ENCODE peak calls at places on chromosomes 2 and 18, in eight cellular contexts. B is epithelial cell of prostate; Z is mesendoderm; Y is spleen; M is CD4-positive, CD25-positive, alpha-beta regulatory T cell; C is colonic mucosa; S is A549; R is CD8-positive, alpha-beta memory T cell. E is an unnamed sample.

GRCh38 chr2:67013821-67014220 is 383.3 kb upstream of the ETAA1 start:
- DNase-seq in B (no peak), Z (no peak), Y (no peak), M (no peak), C (no peak), S (no peak), R (no peak), E (no peak)

GRCh38 chr2:239819974-239820555 is 205.1 kb downstream of the NDUFA10 start:
- DNase-seq in B (no peak), Z (no peak), Y (peak), M (no peak), C (peak), S (no peak), R (no peak), E (no peak)

GRCh38 chr2:33583194-33583938 is 15.7 kb downstream of the FAM98A start:
- DNase-seq in B (no peak), Z (peak), Y (no peak), M (peak), C (no peak), S (peak), R (peak), E (no peak)

GRCh38 chr2:12106440-12107080 is 360.1 kb downstream of the LPIN1 start:
- DNase-seq in B (peak), Z (no peak), Y (no peak), M (no peak), C (peak), S (peak), R (no peak), E (no peak)

GRCh38 chr2:67456441-67456840 is 59.3 kb downstream of the ETAA1 start:
- DNase-seq in B (no peak), Z (no peak), Y (no peak), M (no peak), C (no peak), S (no peak), R (no peak), E (no peak)

GRCh38 chr2:232476045-232476444 is 11.6 kb downstream of the ECEL1 start:
- DNase-seq in B (no peak), Z (no peak), Y (peak), M (no peak), C (no peak), S (no peak), R (no peak), E (no peak)

GRCh38 chr18:13300029-13300428 is 81.5 kb downstream of the LDLRAD4 start:
- DNase-seq in B (no peak), Z (no peak), Y (no peak), M (no peak), C (no peak), S (no peak), R (no peak), E (no peak)

GRCh38 chr2:238286987-238287386 is 1.4 kb downstream of the PER2 start:
- DNase-seq in B (no peak), Z (no peak), Y (peak), M (no peak), C (peak), S (no peak), R (no peak), E (no peak)

GRCh38 chr2:11397046-11397445 is 52.6 kb upstream of the ROCK2 start:
- DNase-seq in B (no peak), Z (no peak), Y (no peak), M (no peak), C (no peak), S (no peak), R (no peak), E (no peak)

GRCh38 chr2:215320679-215321078 is 8.8 kb downstream of the ATIC start:
- DNase-seq in B (no peak), Z (no peak), Y (no peak), M (no peak), C (no peak), S (no peak), R (no peak), E (no peak)

GRCh38 chr2:85585781-85586105 is 1.5 kb downstream of the VAMP5 start:
- DNase-seq in B (no peak), Z (peak), Y (no peak), M (peak), C (no peak), S (no peak), R (no peak), E (no peak)

GRCh38 chr2:85584354-85584856 is at the start of gene VAMP5:
- DNase-seq in B (no peak), Z (no peak), Y (peak), M (peak), C (peak), S (no peak), R (peak), E (no peak)

GRCh38 chr2:85582467-85582866 is 1.8 kb upstream of the VAMP5 start:
- DNase-seq in B (no peak), Z (no peak), Y (no peak), M (no peak), C (no peak), S (no peak), R (no peak), E (no peak)

GRCh38 chr2:85583667-85584353 is 421 bp upstream of the VAMP5 start:
- DNase-seq in B (no peak), Z (no peak), Y (no peak), M (peak), C (no peak), S (no peak), R (peak), E (no peak)

DNA sequence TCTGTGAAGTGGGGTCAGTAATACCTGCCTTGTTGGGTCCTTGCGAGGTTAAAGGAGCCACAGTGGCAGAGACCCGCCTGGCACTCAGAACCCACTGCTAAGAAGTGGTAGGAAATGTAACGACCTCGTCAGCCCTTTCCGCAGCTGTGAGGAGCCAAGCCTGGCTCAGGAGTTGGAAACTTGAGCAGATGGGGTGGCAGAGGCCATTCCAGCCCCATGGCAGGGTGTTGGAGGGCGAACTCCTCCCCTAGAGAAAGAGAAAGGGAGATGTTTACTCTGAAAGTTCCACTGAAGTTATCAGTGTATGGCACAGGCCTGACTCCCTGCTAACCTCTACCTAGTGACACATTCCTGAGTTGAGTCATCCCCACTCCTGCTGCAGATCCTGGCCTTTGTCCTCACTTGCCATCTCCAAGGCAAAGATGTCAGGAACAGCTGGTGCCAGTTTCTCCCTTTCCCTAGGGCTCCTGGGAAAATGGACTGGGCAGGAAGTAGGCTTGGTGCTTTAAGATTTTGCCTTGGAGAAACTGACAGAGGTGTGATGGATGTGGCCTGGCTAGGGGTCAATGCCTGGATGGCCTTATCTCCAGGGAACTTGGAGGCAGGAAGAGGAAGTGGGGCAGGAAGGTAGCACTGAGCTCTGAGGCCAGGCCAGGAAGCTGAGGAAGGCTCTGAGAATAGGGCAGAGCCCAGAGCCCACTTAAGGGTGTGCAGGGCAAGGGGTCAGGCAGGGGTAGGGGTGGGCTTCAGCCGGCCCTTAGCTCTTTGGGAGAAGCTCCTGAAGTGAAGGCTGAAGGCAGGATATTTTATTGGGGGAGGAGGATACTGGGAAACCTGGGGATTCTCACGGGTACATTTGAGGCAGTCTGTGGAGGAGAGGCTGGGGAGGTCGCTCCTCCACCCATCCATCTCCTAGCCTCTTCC is 888 bp downstream of the VAMP5 start:
- DNase-seq in B (peak), Z (peak), Y (no peak), M (peak), C (peak), S (peak), R (peak), E (no peak)
- H3K27ac ChIP-seq in B (peak), Z (peak), Y (peak), M (peak), C (peak), S (peak), R (peak), E (peak)

GRCh38 chr2:108560241-108560811 is 26.1 kb downstream of the LIMS1 start:
- DNase-seq in B (no peak), Z (peak), Y (no peak), M (no peak), C (no peak), S (no peak), R (no peak), E (no peak)

GRCh38 chr2:108555572-108555971 is 21.3 kb downstream of the LIMS1 start:
- DNase-seq in B (no peak), Z (no peak), Y (no peak), M (no peak), C (no peak), S (no peak), R (no peak), E (no peak)

GRCh38 chr2:108553181-108553919 is 19.1 kb downstream of the LIMS1 start:
- DNase-seq in B (no peak), Z (no peak), Y (no peak), M (no peak), C (no peak), S (no peak), R (no peak), E (no peak)

GRCh38 chr2:108552566-108552965 is 18.3 kb downstream of the LIMS1 start:
- DNase-seq in B (no peak), Z (no peak), Y (no peak), M (no peak), C (no peak), S (no peak), R (no peak), E (no peak)

GRCh38 chr2:108554530-108554929 is 20.3 kb downstream of the LIMS1 start:
- DNase-seq in B (no peak), Z (no peak), Y (no peak), M (no peak), C (no peak), S (no peak), R (no peak), E (no peak)
- H3K27ac ChIP-seq in B (no peak), Z (no peak), Y (peak), M (no peak), C (no peak), S (no peak), R (no peak), E (no peak)

GRCh38 chr2:97863829-97864228 is 131.9 kb downstream of the TMEM131 start:
- DNase-seq in B (no peak), Z (no peak), Y (no peak), M (no peak), C (no peak), S (no peak), R (no peak), E (no peak)

GRCh38 chr2:97869722-97870346 is 125.9 kb downstream of the TMEM131 start:
- DNase-seq in B (no peak), Z (no peak), Y (no peak), M (no peak), C (no peak), S (no peak), R (no peak), E (no peak)

GRCh38 chr2:97871096-97871780 is 124.5 kb downstream of the TMEM131 start:
- DNase-seq in B (peak), Z (peak), Y (no peak), M (no peak), C (no peak), S (peak), R (no peak), E (no peak)

GRCh38 chr2:97870396-97870843 is 125.3 kb downstream of the TMEM131 start:
- DNase-seq in B (peak), Z (peak), Y (no peak), M (peak), C (no peak), S (peak), R (peak), E (peak)

GRCh38 chr2:97868986-97869721 is 126.6 kb downstream of the TMEM131 start:
- DNase-seq in B (peak), Z (peak), Y (no peak), M (no peak), C (peak), S (peak), R (no peak), E (peak)
- H3K27ac ChIP-seq in B (peak), Z (no peak), Y (peak), M (no peak), C (no peak), S (peak), R (no peak), E (no peak)

GRCh38 chr18:8816805-8817204 is 111.4 kb downstream of the MTCL1 start:
- DNase-seq in B (no peak), Z (no peak), Y (no peak), M (no peak), C (no peak), S (no peak), R (no peak), E (no peak)
- H3K27ac ChIP-seq in B (no peak), Z (no peak), Y (no peak), M (no peak), C (no peak), S (peak), R (no peak), E (no peak)

GRCh38 chr2:102790086-102790453 is 28.2 kb downstream of the TMEM182 start:
- DNase-seq in B (no peak), Z (no peak), Y (no peak), M (no peak), C (no peak), S (no peak), R (no peak), E (no peak)

GRCh38 chr2:102789349-102790085 is 27.7 kb downstream of the TMEM182 start:
- DNase-seq in B (no peak), Z (no peak), Y (no peak), M (no peak), C (no peak), S (no peak), R (no peak), E (peak)

GRCh38 chr2:102792538-102793208 is 30.8 kb downstream of the TMEM182 start:
- DNase-seq in B (no peak), Z (no peak), Y (no peak), M (no peak), C (no peak), S (no peak), R (no peak), E (no peak)

GRCh38 chr2:102788216-102788879 is 26.5 kb downstream of the TMEM182 start:
- DNase-seq in B (no peak), Z (no peak), Y (no peak), M (no peak), C (no peak), S (no peak), R (no peak), E (peak)

GRCh38 chr2:102788880-102789250 is 27.0 kb downstream of the TMEM182 start:
- DNase-seq in B (no peak), Z (no peak), Y (no peak), M (no peak), C (no peak), S (no peak), R (no peak), E (peak)
- H3K27ac ChIP-seq in B (no peak), Z (no peak), Y (no peak), M (no peak), C (no peak), S (no peak), R (no peak), E (peak)

DNA sequence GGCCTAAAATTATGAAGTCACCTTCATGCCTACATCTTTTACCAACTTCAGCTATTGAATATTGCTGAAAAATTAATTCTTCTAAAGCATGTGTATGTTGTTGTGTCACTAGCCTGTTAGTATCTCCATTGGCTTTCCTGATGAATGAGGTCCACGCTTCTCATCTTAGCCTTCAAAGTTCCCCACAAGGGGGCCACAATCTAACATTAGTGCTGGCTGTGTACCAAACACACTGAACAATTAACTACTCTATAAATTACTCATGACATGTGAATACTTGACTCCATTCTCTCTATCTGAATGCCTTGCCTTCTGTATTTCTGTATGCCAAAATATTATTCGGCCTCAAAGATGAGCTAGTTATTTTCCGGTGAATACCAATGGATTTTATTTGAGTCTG is 208.7 kb upstream of the COL3A1 start:
- DNase-seq in B (no peak), Z (peak), Y (no peak), M (peak), C (no peak), S (peak), R (no peak), E (no peak)
- H3K27ac ChIP-seq in B (no peak), Z (no peak), Y (no peak), M (no peak), C (no peak), S (no peak), R (no peak), E (no peak)

DNA sequence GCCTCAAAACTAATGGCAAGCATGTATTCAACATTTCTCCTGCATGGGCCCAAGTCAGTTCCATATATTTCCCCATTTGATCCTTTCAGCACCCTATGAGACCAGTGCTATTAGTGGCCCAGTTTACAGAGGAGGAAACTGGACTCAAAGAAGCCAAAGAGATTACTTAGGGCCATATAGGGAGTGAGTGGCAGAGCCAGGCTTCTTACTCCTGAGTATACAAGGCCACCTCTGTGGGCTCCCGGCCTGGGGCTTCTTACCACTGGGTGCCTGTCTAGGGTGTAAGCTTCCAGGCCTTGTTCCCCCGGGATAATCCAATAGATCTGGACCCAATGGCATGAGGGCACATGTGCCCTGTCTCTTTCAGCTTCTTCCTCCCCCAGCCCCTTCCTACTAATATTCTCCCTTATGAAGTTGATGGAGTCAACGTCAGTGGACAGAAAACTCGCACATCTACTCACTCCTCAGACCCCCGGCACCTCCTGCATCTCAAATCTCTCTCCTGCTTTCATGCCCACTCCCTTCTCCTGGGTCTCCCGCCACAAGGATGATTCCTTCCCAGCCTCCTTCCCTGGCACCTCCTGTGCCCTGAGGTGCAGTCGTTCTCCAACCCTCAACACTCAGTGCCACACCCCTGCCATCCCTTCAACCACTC is 222.6 kb downstream of the ANAPC1 start:
- DNase-seq in B (no peak), Z (no peak), Y (no peak), M (no peak), C (no peak), S (no peak), R (no peak), E (no peak)
- H3K27ac ChIP-seq in B (peak), Z (no peak), Y (no peak), M (no peak), C (no peak), S (peak), R (no peak), E (no peak)

GRCh38 chr2:64461271-64462058 is 7.5 kb downstream of the LGALSL start:
- DNase-seq in B (no peak), Z (peak), Y (no peak), M (no peak), C (no peak), S (no peak), R (no peak), E (no peak)
- H3K27ac ChIP-seq in B (no peak), Z (no peak), Y (no peak), M (no peak), C (no peak), S (no peak), R (no peak), E (no peak)

GRCh38 chr2:109703798-109704197 is 89.6 kb downstream of the SOWAHC start:
- DNase-seq in B (no peak), Z (no peak), Y (no peak), M (no peak), C (no peak), S (no peak), R (no peak), E (no peak)
- H3K27ac ChIP-seq in B (peak), Z (no peak), Y (no peak), M (no peak), C (no peak), S (no peak), R (no peak), E (no peak)

DNA sequence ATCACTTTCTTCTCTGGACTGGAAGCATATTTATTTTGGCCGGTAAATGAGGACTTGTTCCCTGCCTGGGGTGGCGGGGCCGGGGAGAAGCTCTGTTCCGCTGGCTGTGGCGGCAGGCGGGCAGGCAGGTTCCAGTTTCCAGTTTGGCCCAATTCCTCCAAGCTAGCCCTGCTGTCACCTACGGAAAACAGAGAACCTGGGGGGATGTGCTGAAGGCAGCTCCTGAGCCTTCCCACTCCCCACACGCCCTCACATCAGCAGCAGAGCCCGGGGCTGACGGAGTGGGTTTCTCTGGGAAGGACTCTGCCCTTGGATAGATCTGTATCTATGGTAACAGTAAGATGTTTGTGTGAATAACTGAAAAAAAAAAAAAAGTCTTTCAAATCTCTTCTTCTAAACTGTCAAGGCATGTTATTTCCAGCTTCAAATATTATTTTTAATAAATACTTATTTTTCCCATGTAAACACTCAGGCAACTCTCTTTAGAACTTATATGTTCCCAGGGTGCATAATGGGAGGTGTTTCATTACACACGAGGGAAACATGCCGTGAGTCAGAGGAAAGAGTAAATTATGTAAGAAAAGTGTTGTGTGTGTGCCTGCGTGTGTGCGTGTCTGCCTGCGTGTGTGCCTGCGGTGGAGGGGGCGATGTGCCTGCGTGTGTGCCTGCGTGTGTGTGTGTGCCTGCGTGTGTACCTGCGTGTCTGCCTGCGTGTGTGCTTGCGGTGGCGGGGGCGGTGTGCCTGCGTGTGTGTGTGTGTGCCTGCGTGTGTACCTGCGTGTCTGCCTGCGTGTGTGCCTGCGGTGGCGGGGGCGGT is 116.1 kb upstream of the ZNF516 start:
- DNase-seq in B (no peak), Z (peak), Y (no peak), M (no peak), C (no peak), S (no peak), R (no peak), E (no peak)
- H3K27ac ChIP-seq in B (peak), Z (no peak), Y (no peak), M (no peak), C (no peak), S (no peak), R (no peak), E (no peak)